ENCODE peak calls at places on chromosomes 16 and 17, in five cellular contexts. One of them, this sample, is unnamed.
A peak's percentile ranks its signal among the peaks of the same experiment; 100 is the strongest.

GRCh38 chr16:67186550-67186950 is 2.8 kb upstream of the MATCAP1 start:
- DNase-seq in NCI-H2227 treated with DMSO at 0.1 percent for 48 hours: no peak
- DNase-seq in IMR-90: no peak
- DNase-seq in transverse colon: no peak
- DNase-seq in NCI-H146: no peak
- DNase-seq in this sample: no peak

GRCh38 chr17:2241823-2242222 is 61.8 kb downstream of the SMG6 start:
- DNase-seq in NCI-H2227 treated with DMSO at 0.1 percent for 48 hours: no peak
- DNase-seq in NCI-H146: no peak
- DNase-seq in transverse colon: no peak
- DNase-seq in IMR-90: peak; percentile 83
- DNase-seq in this sample: peak; percentile 87

GRCh38 chr17:39596543-39597267 is 11.0 kb downstream of the NEUROD2 start:
- DNase-seq in transverse colon: no peak
- DNase-seq in IMR-90: no peak
- DNase-seq in NCI-H146: no peak
- DNase-seq in NCI-H2227 treated with DMSO at 0.1 percent for 48 hours: no peak
- DNase-seq in this sample: no peak

GRCh38 chr17:47949197-47949759 is 7.9 kb downstream of the PNPO start:
- DNase-seq in NCI-H146: peak; percentile 82
- DNase-seq in IMR-90: peak; percentile 82
- DNase-seq in transverse colon: peak; percentile 95
- DNase-seq in NCI-H2227 treated with DMSO at 0.1 percent for 48 hours: peak; percentile 60
- DNase-seq in this sample: peak; percentile 81

GRCh38 chr17:79923974-79924638 is 84.9 kb upstream of the CBX4 start:
- DNase-seq in transverse colon: peak; percentile 82
- DNase-seq in NCI-H146: no peak
- DNase-seq in IMR-90: peak; percentile 12
- DNase-seq in NCI-H2227 treated with DMSO at 0.1 percent for 48 hours: no peak
- DNase-seq in this sample: no peak

GRCh38 chr16:56245197-56245596 is 53.9 kb downstream of the GNAO1 start:
- DNase-seq in NCI-H2227 treated with DMSO at 0.1 percent for 48 hours: no peak
- DNase-seq in transverse colon: no peak
- DNase-seq in IMR-90: peak; percentile 8
- DNase-seq in NCI-H146: no peak
- DNase-seq in this sample: no peak

GRCh38 chr16:4865231-4865860 is 18.1 kb downstream of the UBN1 start:
- DNase-seq in transverse colon: no peak
- DNase-seq in NCI-H2227 treated with DMSO at 0.1 percent for 48 hours: no peak
- DNase-seq in IMR-90: no peak
- DNase-seq in NCI-H146: no peak
- DNase-seq in this sample: no peak

GRCh38 chr17:16491131-16491702 is 776 bp downstream of the LRRC75A start:
- DNase-seq in transverse colon: peak; percentile 29
- DNase-seq in NCI-H2227 treated with DMSO at 0.1 percent for 48 hours: no peak
- DNase-seq in IMR-90: no peak
- DNase-seq in NCI-H146: peak; percentile 73
- DNase-seq in this sample: no peak

GRCh38 chr16:3022208-3022696 is 1.5 kb downstream of the HCFC1R1 start:
- DNase-seq in IMR-90: peak; percentile 95
- DNase-seq in transverse colon: peak; percentile 88
- DNase-seq in NCI-H2227 treated with DMSO at 0.1 percent for 48 hours: no peak
- DNase-seq in NCI-H146: no peak
- DNase-seq in this sample: peak; percentile 93